ENCODE peak calls at places on chromosomes 5 and 9, in four cellular contexts. D is amniotic epithelial cell; S is effector memory CD8-positive, alpha-beta T cell; N is Daoy. H is an unnamed sample.
A peak's percentile ranks its signal among the peaks of the same experiment; 100 is the strongest.

GRCh38 chr5:75510836-75511434 is 494 bp downstream of the CERT1 start:
- DNase-seq in D (peak; percentile 41), S (peak; percentile 42), N (no peak), H (peak; percentile 28)

GRCh38 chr9:113222482-113222841 is 1.1 kb downstream of the SLC31A1 start:
- DNase-seq in D (peak; percentile 33), S (no peak), N (no peak), H (peak; percentile 39)

GRCh38 chr9:133142657-133143592 is 20.8 kb downstream of the GBGT1 start:
- DNase-seq in D (no peak), S (peak; percentile 51), N (no peak), H (no peak)

GRCh38 chr5:334903-335739 is 13.6 kb downstream of the AHRR start:
- DNase-seq in D (no peak), S (no peak), N (no peak), H (no peak)

GRCh38 chr9:18357321-18357720 is 116.6 kb upstream of the ADAMTSL1 start:
- DNase-seq in D (peak; percentile 66), S (no peak), N (no peak), H (no peak)

GRCh38 chr5:158914008-158914407 is 185.7 kb downstream of the EBF1 start:
- DNase-seq in D (no peak), S (no peak), N (no peak), H (no peak)

GRCh38 chr9:132670359-132670815 is at the start of gene GTF3C4:
- DNase-seq in D (peak; percentile 70), S (peak; percentile 87), N (peak; percentile 88), H (peak; percentile 77)

GRCh38 chr9:129854588-129855110 is 19.4 kb downstream of the USP20 start:
- DNase-seq in D (no peak), S (no peak), N (no peak), H (no peak)

GRCh38 chr5:991472-992267 is 16.9 kb upstream of the NKD2 start:
- DNase-seq in D (no peak), S (no peak), N (no peak), H (no peak)

GRCh38 chr5:148976569-148977321 is 86.1 kb downstream of the SH3TC2 start:
- DNase-seq in D (no peak), S (no peak), N (peak; percentile 62), H (no peak)

GRCh38 chr9:136856541-136857141 is 4.5 kb downstream of the MAMDC4 start:
- DNase-seq in D (no peak), S (no peak), N (no peak), H (no peak)

GRCh38 chr5:6596388-6596787 is 36.5 kb downstream of the NSUN2 start:
- DNase-seq in D (no peak), S (no peak), N (no peak), H (no peak)

GRCh38 chr5:88419931-88420330 is 151.3 kb upstream of the TMEM161B start:
- DNase-seq in D (no peak), S (no peak), N (no peak), H (no peak)

GRCh38 chr9:109796081-109796480 is 16.1 kb downstream of the PALM2AKAP2 start:
- DNase-seq in D (no peak), S (no peak), N (no peak), H (no peak)

GRCh38 chr9:115208503-115208902 is 90.5 kb upstream of the TNC start:
- DNase-seq in D (peak; percentile 66), S (no peak), N (peak; percentile 44), H (no peak)

GRCh38 chr5:120684213-120684612 is 220.1 kb downstream of the PRR16 start:
- DNase-seq in D (no peak), S (no peak), N (no peak), H (peak; percentile 22)

GRCh38 chr5:184461-184860 is 6.8 kb upstream of the LRRC14B start:
- DNase-seq in D (no peak), S (no peak), N (no peak), H (no peak)

GRCh38 chr9:357560-357959 is 142.9 kb downstream of the DOCK8 start:
- DNase-seq in D (peak; percentile 4), S (no peak), N (no peak), H (no peak)

GRCh38 chr5:55187370-55187769 is 14.4 kb upstream of the CDC20B start:
- DNase-seq in D (peak; percentile 9), S (no peak), N (peak; percentile 16), H (peak; percentile 11)

GRCh38 chr9:20618361-20618799 is 3.9 kb downstream of the MLLT3 start:
- DNase-seq in D (peak; percentile 54), S (no peak), N (peak; percentile 53), H (peak; percentile 94)

H was measured in fibroblast of pulmonary artery.